ENCODE peak calls at places on chromosomes 13 and 19, in four cellular contexts. One of them, this sample, is unnamed.
A peak's percentile ranks its signal among the peaks of the same experiment; 100 is the strongest.

GRCh38 chr19:45716314-45717130 is 14.2 kb downstream of the FBXO46 start:
- DNase-seq in endodermal cell: peak; percentile 66
- DNase-seq in CD4-positive, alpha-beta memory T cell: no peak
- DNase-seq in ovary: peak; percentile 41
- DNase-seq in this sample: no peak

GRCh38 chr19:2739602-2740313 is at the start of gene SLC39A3:
- DNase-seq in ovary: peak; percentile 99
- DNase-seq in endodermal cell: peak; percentile 100
- DNase-seq in CD4-positive, alpha-beta memory T cell: peak; percentile 97
- DNase-seq in this sample: peak; percentile 96

GRCh38 chr13:51785592-51786424 is 18.2 kb downstream of the DHRS12 start:
- DNase-seq in CD4-positive, alpha-beta memory T cell: no peak
- DNase-seq in endodermal cell: peak; percentile 60
- DNase-seq in ovary: peak; percentile 58
- DNase-seq in this sample: no peak

GRCh38 chr13:23794267-23795161 is 94.7 kb downstream of the MIPEP start:
- DNase-seq in CD4-positive, alpha-beta memory T cell: no peak
- DNase-seq in ovary: no peak
- DNase-seq in endodermal cell: no peak
- DNase-seq in this sample: no peak

GRCh38 chr19:3738477-3739220 is 22.8 kb downstream of the APBA3 start:
- DNase-seq in ovary: no peak
- DNase-seq in endodermal cell: no peak
- DNase-seq in CD4-positive, alpha-beta memory T cell: no peak
- DNase-seq in this sample: no peak

GRCh38 chr19:38554676-38555141 is 63.0 kb downstream of the MAP4K1 start:
- DNase-seq in CD4-positive, alpha-beta memory T cell: no peak
- DNase-seq in ovary: no peak
- DNase-seq in endodermal cell: no peak
- DNase-seq in this sample: no peak

GRCh38 chr13:99331881-99332293 is 24.7 kb upstream of the GPR183 start:
- DNase-seq in ovary: no peak
- DNase-seq in endodermal cell: no peak
- DNase-seq in CD4-positive, alpha-beta memory T cell: no peak
- DNase-seq in this sample: no peak

GRCh38 chr19:7421941-7422744 is 66.7 kb downstream of the PEX11G start:
- DNase-seq in CD4-positive, alpha-beta memory T cell: no peak
- DNase-seq in endodermal cell: no peak
- DNase-seq in ovary: no peak
- DNase-seq in this sample: no peak

GRCh38 chr19:31427857-31428256 is 78.6 kb upstream of the TSHZ3 start:
- DNase-seq in endodermal cell: no peak
- DNase-seq in ovary: no peak
- DNase-seq in CD4-positive, alpha-beta memory T cell: no peak
- DNase-seq in this sample: no peak

GRCh38 chr19:23999821-24000610 is 85.3 kb downstream of the ZNF726 start:
- DNase-seq in ovary: no peak
- DNase-seq in CD4-positive, alpha-beta memory T cell: no peak
- DNase-seq in endodermal cell: no peak
- DNase-seq in this sample: no peak

GRCh38 chr19:23996549-23996948 is 81.9 kb downstream of the ZNF726 start:
- DNase-seq in ovary: no peak
- DNase-seq in endodermal cell: peak; percentile 66
- DNase-seq in CD4-positive, alpha-beta memory T cell: no peak
- DNase-seq in this sample: no peak

GRCh38 chr19:24000656-24001055 is 86.0 kb downstream of the ZNF726 start:
- DNase-seq in ovary: no peak
- DNase-seq in endodermal cell: no peak
- DNase-seq in CD4-positive, alpha-beta memory T cell: no peak
- DNase-seq in this sample: no peak

GRCh38 chr19:24002256-24002945 is 84.6 kb upstream of the ZNF254 start:
- DNase-seq in CD4-positive, alpha-beta memory T cell: no peak
- DNase-seq in endodermal cell: no peak
- DNase-seq in ovary: no peak
- DNase-seq in this sample: no peak

GRCh38 chr19:23998568-23998967 is 83.9 kb downstream of the ZNF726 start:
- DNase-seq in endodermal cell: no peak
- DNase-seq in ovary: no peak
- DNase-seq in CD4-positive, alpha-beta memory T cell: no peak
- DNase-seq in this sample: no peak
- H3K9me3 ChIP-seq in endodermal cell: peaks cover 58% of the 10 kb centered on the region
- H3K9me3 ChIP-seq in ovary: no peaks in the 10 kb centered on the region
- H3K9me3 ChIP-seq in CD4-positive, alpha-beta memory T cell: no peaks in the 10 kb centered on the region
- H3K9me3 ChIP-seq in this sample: no peaks in the 10 kb centered on the region

DNA sequence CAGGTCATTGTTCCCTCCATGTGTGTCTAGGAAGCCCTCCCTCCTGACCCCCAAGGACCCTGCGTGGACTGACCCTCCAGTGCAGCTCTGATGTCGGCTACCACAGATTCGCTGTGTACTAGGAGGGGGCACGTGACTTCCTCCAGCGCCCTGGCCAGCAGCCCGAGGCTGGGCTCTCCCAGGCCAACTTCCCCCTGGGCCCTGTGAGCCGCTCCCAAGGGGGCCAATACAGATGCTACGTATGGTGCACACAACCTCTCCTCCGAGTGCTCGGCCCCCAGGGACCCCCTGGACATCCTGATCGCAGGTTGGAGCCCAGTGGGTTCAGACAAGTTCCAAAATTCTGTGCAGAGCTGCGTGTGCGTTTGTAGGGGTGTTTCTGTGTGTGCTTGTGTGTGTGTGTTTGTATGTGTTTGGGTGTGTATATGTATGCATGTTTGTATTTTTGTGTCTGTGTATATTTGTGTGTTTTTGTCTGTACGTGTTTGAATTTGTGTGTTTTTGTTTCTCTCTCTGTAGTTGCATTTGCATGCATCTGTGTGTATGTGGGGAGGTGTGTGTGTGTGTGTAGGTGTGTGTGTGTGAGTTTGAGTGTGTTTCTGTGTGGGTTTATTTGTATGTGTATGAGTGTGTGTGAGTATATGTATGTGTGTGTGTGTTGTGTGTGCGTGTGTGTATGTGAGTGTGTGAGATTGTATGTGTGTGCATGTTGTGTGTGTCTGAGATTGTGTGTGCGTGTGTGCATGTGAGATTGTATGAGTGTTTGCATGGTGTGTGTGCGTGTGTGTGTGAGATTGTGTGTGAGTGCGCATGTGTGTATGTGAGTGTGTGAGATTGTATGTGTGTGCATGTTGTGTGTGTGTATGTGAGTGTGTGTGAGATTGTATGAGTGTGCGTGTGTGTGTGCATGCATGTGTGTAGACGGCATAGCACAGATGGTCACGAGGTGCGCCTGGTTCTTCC is 21.4 kb upstream of the LILRA2 start:
- DNase-seq in ovary: no peak
- DNase-seq in endodermal cell: no peak
- DNase-seq in CD4-positive, alpha-beta memory T cell: no peak
- DNase-seq in this sample: no peak
- H3K9me3 ChIP-seq in ovary: no peaks in the 10 kb centered on the region
- H3K9me3 ChIP-seq in endodermal cell: peaks cover 54% of the 10 kb centered on the region
- H3K9me3 ChIP-seq in CD4-positive, alpha-beta memory T cell: no peaks in the 10 kb centered on the region
- H3K9me3 ChIP-seq in this sample: no peaks in the 10 kb centered on the region

GRCh38 chr19:19750131-19750841 is 17.4 kb upstream of the ZNF14 start:
- DNase-seq in CD4-positive, alpha-beta memory T cell: no peak
- DNase-seq in endodermal cell: no peak
- DNase-seq in ovary: no peak
- DNase-seq in this sample: no peak
- H3K9me3 ChIP-seq in CD4-positive, alpha-beta memory T cell: no peaks in the 10 kb centered on the region
- H3K9me3 ChIP-seq in endodermal cell: no peaks in the 10 kb centered on the region
- H3K9me3 ChIP-seq in ovary: no peaks in the 10 kb centered on the region
- H3K9me3 ChIP-seq in this sample: no peaks in the 10 kb centered on the region

DNA sequence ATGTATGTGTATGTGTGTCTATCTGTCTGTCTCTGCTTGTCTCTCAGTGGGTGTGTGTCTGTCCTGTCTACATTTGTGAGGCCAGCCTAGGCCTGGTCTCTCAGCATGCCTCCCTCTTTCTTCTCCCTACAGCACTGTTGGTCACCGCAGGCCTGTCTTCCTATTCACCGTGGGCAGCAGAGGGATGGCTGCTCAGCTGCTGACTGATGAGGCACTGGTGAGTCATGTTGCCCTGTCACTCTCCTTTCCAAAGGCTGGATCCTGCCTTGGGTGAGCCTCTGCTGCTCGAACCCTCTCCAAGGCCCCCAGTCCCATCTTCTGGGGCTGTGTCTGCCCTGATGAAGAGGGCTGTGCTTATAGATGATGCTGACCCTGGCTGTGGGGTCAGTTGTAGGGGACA is 6.3 kb downstream of the ZNF71 start:
- DNase-seq in CD4-positive, alpha-beta memory T cell: no peak
- DNase-seq in ovary: no peak
- DNase-seq in endodermal cell: no peak
- DNase-seq in this sample: no peak
- H3K9me3 ChIP-seq in CD4-positive, alpha-beta memory T cell: no peaks in the 10 kb centered on the region
- H3K9me3 ChIP-seq in ovary: peaks cover 13% of the 10 kb centered on the region
- H3K9me3 ChIP-seq in endodermal cell: peaks cover 57% of the 10 kb centered on the region
- H3K9me3 ChIP-seq in this sample: peaks cover 15% of the 10 kb centered on the region

DNA sequence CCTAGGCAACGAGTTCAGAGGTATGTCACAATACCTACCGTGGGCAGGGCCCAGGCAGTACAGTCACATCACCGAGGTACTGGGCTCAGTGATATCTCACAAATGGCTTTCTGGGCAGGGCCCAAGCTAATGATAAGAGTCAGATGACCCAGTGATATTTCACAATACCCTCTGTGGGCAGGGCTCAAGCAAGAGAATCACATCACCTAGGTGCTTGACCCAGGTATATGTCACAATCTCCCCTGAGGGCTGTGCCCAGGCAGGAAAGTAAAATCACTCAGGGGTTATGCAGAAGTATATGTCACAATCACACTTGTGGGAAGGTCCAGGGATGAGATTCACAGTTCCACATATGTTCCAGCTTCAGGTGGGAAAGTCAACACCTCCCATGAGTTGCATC is 45.3 kb downstream of the ZNF729 start:
- DNase-seq in endodermal cell: no peak
- DNase-seq in ovary: no peak
- DNase-seq in CD4-positive, alpha-beta memory T cell: no peak
- DNase-seq in this sample: no peak
- H3K9me3 ChIP-seq in endodermal cell: peaks cover 92% of the 10 kb centered on the region
- H3K9me3 ChIP-seq in ovary: no peaks in the 10 kb centered on the region
- H3K9me3 ChIP-seq in CD4-positive, alpha-beta memory T cell: no peaks in the 10 kb centered on the region
- H3K9me3 ChIP-seq in this sample: no peaks in the 10 kb centered on the region

GRCh38 chr19:44341794-44342193 is 14.7 kb downstream of the ZNF112 start:
- DNase-seq in endodermal cell: no peak
- DNase-seq in CD4-positive, alpha-beta memory T cell: no peak
- DNase-seq in ovary: no peak
- DNase-seq in this sample: no peak

GRCh38 chr19:44346556-44346955 is 9.9 kb downstream of the ZNF112 start:
- DNase-seq in endodermal cell: no peak
- DNase-seq in CD4-positive, alpha-beta memory T cell: no peak
- DNase-seq in ovary: no peak
- DNase-seq in this sample: no peak

GRCh38 chr19:44344255-44344654 is 12.2 kb downstream of the ZNF112 start:
- DNase-seq in endodermal cell: no peak
- DNase-seq in CD4-positive, alpha-beta memory T cell: no peak
- DNase-seq in ovary: no peak
- DNase-seq in this sample: no peak

GRCh38 chr19:44345969-44346368 is 10.5 kb downstream of the ZNF112 start:
- DNase-seq in ovary: no peak
- DNase-seq in endodermal cell: no peak
- DNase-seq in CD4-positive, alpha-beta memory T cell: no peak
- DNase-seq in this sample: no peak
- H3K9me3 ChIP-seq in ovary: peaks cover 25% of the 10 kb centered on the region
- H3K9me3 ChIP-seq in endodermal cell: peaks cover 45% of the 10 kb centered on the region
- H3K9me3 ChIP-seq in CD4-positive, alpha-beta memory T cell: no peaks in the 10 kb centered on the region
- H3K9me3 ChIP-seq in this sample: peaks cover 5% of the 10 kb centered on the region

DNA sequence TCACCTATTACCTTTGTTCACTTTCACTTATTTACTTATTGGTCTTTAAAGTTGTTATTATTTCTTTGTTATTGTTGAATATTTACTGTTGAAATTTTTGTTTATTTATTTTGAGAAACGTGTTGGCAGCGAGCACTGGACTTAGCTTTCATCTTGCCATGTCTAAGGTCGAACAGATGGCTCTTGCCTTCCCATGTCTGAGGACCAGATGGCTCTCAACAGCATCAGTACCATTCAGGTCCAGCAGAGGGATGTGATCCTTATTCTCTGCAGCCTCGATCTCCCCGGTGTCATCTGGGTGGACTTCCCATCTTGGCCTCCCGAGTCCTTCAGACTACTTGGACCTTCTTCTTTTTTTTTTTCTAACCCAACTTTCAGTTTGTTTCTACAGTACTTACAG is 1437.6 kb downstream of the UQCRFS1 start:
- DNase-seq in endodermal cell: peak; percentile 41
- DNase-seq in CD4-positive, alpha-beta memory T cell: no peak
- DNase-seq in ovary: no peak
- DNase-seq in this sample: no peak
- H3K9me3 ChIP-seq in endodermal cell: peaks cover 58% of the 10 kb centered on the region
- H3K9me3 ChIP-seq in CD4-positive, alpha-beta memory T cell: peaks cover 6% of the 10 kb centered on the region
- H3K9me3 ChIP-seq in ovary: no peaks in the 10 kb centered on the region
- H3K9me3 ChIP-seq in this sample: peaks cover 4% of the 10 kb centered on the region